ENCODE peak calls at places on chromosome 15, in eight cellular contexts. One of them, this sample, is unnamed.

GRCh38 chr15:32861741-32862140 is 143.9 kb downstream of the GREM1 start:
- DNase-seq in fibroblast of lung: peak
- DNase-seq in fibroblast of mammary gland: peak
- DNase-seq in GM12864: no peak
- DNase-seq in AG04450: no peak
- DNase-seq in LNCaP clone FGC: no peak
- DNase-seq in BJ: peak
- DNase-seq in brain microvascular endothelial cell: peak
- DNase-seq in this sample: no peak

GRCh38 chr15:44045661-44046060 is 149.4 kb downstream of the FRMD5 start:
- DNase-seq in GM12864: no peak
- DNase-seq in brain microvascular endothelial cell: no peak
- DNase-seq in BJ: no peak
- DNase-seq in fibroblast of mammary gland: no peak
- DNase-seq in AG04450: no peak
- DNase-seq in LNCaP clone FGC: no peak
- DNase-seq in fibroblast of lung: no peak
- DNase-seq in this sample: no peak

GRCh38 chr15:31461375-31461774 is 134.7 kb downstream of the KLF13 start:
- DNase-seq in AG04450: no peak
- DNase-seq in brain microvascular endothelial cell: no peak
- DNase-seq in fibroblast of mammary gland: no peak
- DNase-seq in GM12864: no peak
- DNase-seq in fibroblast of lung: no peak
- DNase-seq in BJ: no peak
- DNase-seq in LNCaP clone FGC: no peak
- DNase-seq in this sample: no peak

GRCh38 chr15:99509686-99510461 is 55.9 kb upstream of the MEF2A start:
- DNase-seq in fibroblast of lung: no peak
- DNase-seq in GM12864: no peak
- DNase-seq in fibroblast of mammary gland: no peak
- DNase-seq in LNCaP clone FGC: no peak
- DNase-seq in BJ: no peak
- DNase-seq in brain microvascular endothelial cell: no peak
- DNase-seq in AG04450: no peak
- DNase-seq in this sample: peak

GRCh38 chr15:63165166-63165859 is 8.0 kb upstream of the RPS27L start:
- DNase-seq in fibroblast of mammary gland: no peak
- DNase-seq in BJ: no peak
- DNase-seq in fibroblast of lung: no peak
- DNase-seq in GM12864: no peak
- DNase-seq in brain microvascular endothelial cell: no peak
- DNase-seq in AG04450: no peak
- DNase-seq in LNCaP clone FGC: no peak
- DNase-seq in this sample: no peak

GRCh38 chr15:94119215-94119815 is 112.0 kb upstream of the MCTP2 start:
- DNase-seq in LNCaP clone FGC: no peak
- DNase-seq in BJ: no peak
- DNase-seq in AG04450: no peak
- DNase-seq in GM12864: no peak
- DNase-seq in fibroblast of lung: no peak
- DNase-seq in brain microvascular endothelial cell: no peak
- DNase-seq in fibroblast of mammary gland: peak
- DNase-seq in this sample: no peak

GRCh38 chr15:25790003-25790660 is 73.0 kb downstream of the ATP10A start:
- DNase-seq in fibroblast of mammary gland: peak
- DNase-seq in LNCaP clone FGC: no peak
- DNase-seq in BJ: peak
- DNase-seq in GM12864: no peak
- DNase-seq in brain microvascular endothelial cell: peak
- DNase-seq in AG04450: peak
- DNase-seq in fibroblast of lung: peak
- DNase-seq in this sample: peak

GRCh38 chr15:25087137-25087536 is 132.3 kb downstream of the SNRPN start:
- DNase-seq in AG04450: no peak
- DNase-seq in brain microvascular endothelial cell: no peak
- DNase-seq in BJ: no peak
- DNase-seq in LNCaP clone FGC: no peak
- DNase-seq in fibroblast of lung: no peak
- DNase-seq in fibroblast of mammary gland: no peak
- DNase-seq in GM12864: no peak
- DNase-seq in this sample: no peak

GRCh38 chr15:83011271-83012037 is at the start of gene C15orf40:
- DNase-seq in fibroblast of lung: peak
- DNase-seq in LNCaP clone FGC: peak
- DNase-seq in AG04450: peak
- DNase-seq in BJ: no peak
- DNase-seq in brain microvascular endothelial cell: peak
- DNase-seq in fibroblast of mammary gland: peak
- DNase-seq in GM12864: peak
- DNase-seq in this sample: peak

GRCh38 chr15:76901965-76902364 is 3.2 kb downstream of the SCAPER start:
- DNase-seq in fibroblast of mammary gland: no peak
- DNase-seq in GM12864: no peak
- DNase-seq in fibroblast of lung: no peak
- DNase-seq in brain microvascular endothelial cell: no peak
- DNase-seq in LNCaP clone FGC: no peak
- DNase-seq in BJ: no peak
- DNase-seq in AG04450: no peak
- DNase-seq in this sample: no peak

GRCh38 chr15:27176785-27177406 is 205.9 kb downstream of the GABRG3 start:
- DNase-seq in AG04450: no peak
- DNase-seq in fibroblast of mammary gland: no peak
- DNase-seq in GM12864: no peak
- DNase-seq in brain microvascular endothelial cell: no peak
- DNase-seq in LNCaP clone FGC: no peak
- DNase-seq in BJ: no peak
- DNase-seq in fibroblast of lung: no peak
- DNase-seq in this sample: no peak

GRCh38 chr15:39426552-39427532 is 154.0 kb upstream of the THBS1 start:
- DNase-seq in AG04450: no peak
- DNase-seq in GM12864: peak
- DNase-seq in BJ: no peak
- DNase-seq in LNCaP clone FGC: no peak
- DNase-seq in fibroblast of mammary gland: no peak
- DNase-seq in fibroblast of lung: peak
- DNase-seq in brain microvascular endothelial cell: peak
- DNase-seq in this sample: peak

GRCh38 chr15:83930813-83931212 is 276.9 kb downstream of the ADAMTSL3 start:
- DNase-seq in AG04450: no peak
- DNase-seq in BJ: no peak
- DNase-seq in fibroblast of mammary gland: no peak
- DNase-seq in fibroblast of lung: no peak
- DNase-seq in LNCaP clone FGC: peak
- DNase-seq in brain microvascular endothelial cell: no peak
- DNase-seq in GM12864: no peak
- DNase-seq in this sample: peak

GRCh38 chr15:46088486-46089437 is 453.9 kb downstream of the SQOR start:
- DNase-seq in GM12864: no peak
- DNase-seq in fibroblast of mammary gland: no peak
- DNase-seq in LNCaP clone FGC: no peak
- DNase-seq in brain microvascular endothelial cell: no peak
- DNase-seq in BJ: no peak
- DNase-seq in fibroblast of lung: no peak
- DNase-seq in AG04450: no peak
- DNase-seq in this sample: peak

GRCh38 chr15:80970018-80970657 is 19.5 kb downstream of the MESD start:
- DNase-seq in fibroblast of mammary gland: peak
- DNase-seq in brain microvascular endothelial cell: peak
- DNase-seq in BJ: no peak
- DNase-seq in GM12864: no peak
- DNase-seq in LNCaP clone FGC: no peak
- DNase-seq in fibroblast of lung: peak
- DNase-seq in AG04450: no peak
- DNase-seq in this sample: peak

GRCh38 chr15:65939901-65940617 is 70.8 kb downstream of the RAB11A start:
- DNase-seq in BJ: peak
- DNase-seq in AG04450: no peak
- DNase-seq in LNCaP clone FGC: no peak
- DNase-seq in fibroblast of mammary gland: peak
- DNase-seq in GM12864: no peak
- DNase-seq in brain microvascular endothelial cell: peak
- DNase-seq in fibroblast of lung: peak
- DNase-seq in this sample: peak

GRCh38 chr15:23574742-23575141 is 9.3 kb downstream of the MKRN3 start:
- DNase-seq in fibroblast of lung: no peak
- DNase-seq in AG04450: no peak
- DNase-seq in BJ: no peak
- DNase-seq in fibroblast of mammary gland: no peak
- DNase-seq in brain microvascular endothelial cell: no peak
- DNase-seq in GM12864: no peak
- DNase-seq in LNCaP clone FGC: no peak
- DNase-seq in this sample: no peak

GRCh38 chr15:101472033-101472432 is 17.5 kb downstream of the PCSK6 start:
- DNase-seq in GM12864: no peak
- DNase-seq in BJ: no peak
- DNase-seq in brain microvascular endothelial cell: no peak
- DNase-seq in fibroblast of lung: no peak
- DNase-seq in AG04450: no peak
- DNase-seq in LNCaP clone FGC: no peak
- DNase-seq in fibroblast of mammary gland: no peak
- DNase-seq in this sample: no peak

GRCh38 chr15:70875001-70875782 is 17.0 kb downstream of the THAP10 start:
- DNase-seq in AG04450: no peak
- DNase-seq in fibroblast of mammary gland: peak
- DNase-seq in LNCaP clone FGC: no peak
- DNase-seq in BJ: no peak
- DNase-seq in GM12864: no peak
- DNase-seq in fibroblast of lung: peak
- DNase-seq in brain microvascular endothelial cell: no peak
- DNase-seq in this sample: peak
- TF ChIP-seq CTCF in AG04450: peak
- TF ChIP-seq CTCF in fibroblast of mammary gland: peak
- TF ChIP-seq CTCF in LNCaP clone FGC: peak
- TF ChIP-seq CTCF in BJ: peak
- TF ChIP-seq CTCF in GM12864: peak
- TF ChIP-seq CTCF in fibroblast of lung: peak
- TF ChIP-seq CTCF in brain microvascular endothelial cell: peak
- TF ChIP-seq CTCF in this sample: peak

GRCh38 chr15:89089316-89090230 is 1.3 kb downstream of the ABHD2 start:
- DNase-seq in GM12864: no peak
- DNase-seq in fibroblast of lung: no peak
- DNase-seq in LNCaP clone FGC: no peak
- DNase-seq in BJ: no peak
- DNase-seq in AG04450: no peak
- DNase-seq in fibroblast of mammary gland: no peak
- DNase-seq in brain microvascular endothelial cell: no peak
- DNase-seq in this sample: no peak

GRCh38 chr15:89088605-89089315 is 504 bp downstream of the ABHD2 start:
- DNase-seq in fibroblast of mammary gland: no peak
- DNase-seq in AG04450: no peak
- DNase-seq in BJ: no peak
- DNase-seq in brain microvascular endothelial cell: no peak
- DNase-seq in LNCaP clone FGC: no peak
- DNase-seq in GM12864: no peak
- DNase-seq in fibroblast of lung: peak
- DNase-seq in this sample: no peak

GRCh38 chr15:89093509-89093908 is 5.3 kb downstream of the ABHD2 start:
- DNase-seq in fibroblast of lung: no peak
- DNase-seq in brain microvascular endothelial cell: no peak
- DNase-seq in BJ: no peak
- DNase-seq in fibroblast of mammary gland: no peak
- DNase-seq in GM12864: no peak
- DNase-seq in LNCaP clone FGC: no peak
- DNase-seq in AG04450: no peak
- DNase-seq in this sample: no peak

GRCh38 chr15:89091667-89092220 is 3.5 kb downstream of the ABHD2 start:
- DNase-seq in BJ: no peak
- DNase-seq in fibroblast of mammary gland: no peak
- DNase-seq in GM12864: no peak
- DNase-seq in brain microvascular endothelial cell: no peak
- DNase-seq in fibroblast of lung: no peak
- DNase-seq in AG04450: no peak
- DNase-seq in LNCaP clone FGC: no peak
- DNase-seq in this sample: no peak

GRCh38 chr15:89090791-89091666 is 2.8 kb downstream of the ABHD2 start:
- DNase-seq in GM12864: no peak
- DNase-seq in BJ: peak
- DNase-seq in LNCaP clone FGC: peak
- DNase-seq in fibroblast of lung: peak
- DNase-seq in fibroblast of mammary gland: peak
- DNase-seq in brain microvascular endothelial cell: peak
- DNase-seq in AG04450: no peak
- DNase-seq in this sample: peak
- H3K4me3 ChIP-seq in GM12864: peak
- H3K4me3 ChIP-seq in BJ: no peak
- H3K4me3 ChIP-seq in LNCaP clone FGC: peak
- H3K4me3 ChIP-seq in fibroblast of lung: peak
- H3K4me3 ChIP-seq in fibroblast of mammary gland: no peak
- H3K4me3 ChIP-seq in brain microvascular endothelial cell: peak
- H3K4me3 ChIP-seq in AG04450: peak
- H3K4me3 ChIP-seq in this sample: peak

DNA sequence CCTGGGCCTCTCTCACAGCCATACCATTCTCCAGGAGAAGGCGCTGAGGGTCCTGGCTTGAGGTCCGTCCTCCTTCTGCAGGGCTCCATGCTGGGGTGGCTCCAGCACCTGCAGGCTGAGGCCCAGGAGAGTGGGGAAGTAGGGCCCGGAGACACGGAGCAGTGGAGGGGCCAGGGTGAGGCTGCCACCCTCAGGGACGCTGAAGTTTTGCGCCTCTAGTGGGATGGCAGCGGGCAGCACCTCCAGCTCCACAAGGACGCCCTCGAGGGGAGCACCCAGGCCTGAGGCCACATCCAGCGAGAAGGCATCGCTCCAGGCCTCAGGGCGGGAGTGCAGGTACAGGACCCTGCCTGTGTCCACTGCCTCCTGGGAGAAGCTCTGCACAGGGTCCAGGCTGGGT is 27.5 kb downstream of the CSPG4 start:
- DNase-seq in brain microvascular endothelial cell: no peak
- DNase-seq in fibroblast of mammary gland: no peak
- DNase-seq in GM12864: no peak
- DNase-seq in fibroblast of lung: no peak
- DNase-seq in BJ: no peak
- DNase-seq in AG04450: no peak
- DNase-seq in LNCaP clone FGC: no peak
- DNase-seq in this sample: no peak
- TF ChIP-seq CTCF in brain microvascular endothelial cell: no peak
- TF ChIP-seq CTCF in fibroblast of mammary gland: no peak
- TF ChIP-seq CTCF in GM12864: no peak
- TF ChIP-seq CTCF in fibroblast of lung: no peak
- TF ChIP-seq CTCF in BJ: no peak
- TF ChIP-seq CTCF in AG04450: no peak
- TF ChIP-seq CTCF in LNCaP clone FGC: no peak
- TF ChIP-seq CTCF in this sample: no peak

DNA sequence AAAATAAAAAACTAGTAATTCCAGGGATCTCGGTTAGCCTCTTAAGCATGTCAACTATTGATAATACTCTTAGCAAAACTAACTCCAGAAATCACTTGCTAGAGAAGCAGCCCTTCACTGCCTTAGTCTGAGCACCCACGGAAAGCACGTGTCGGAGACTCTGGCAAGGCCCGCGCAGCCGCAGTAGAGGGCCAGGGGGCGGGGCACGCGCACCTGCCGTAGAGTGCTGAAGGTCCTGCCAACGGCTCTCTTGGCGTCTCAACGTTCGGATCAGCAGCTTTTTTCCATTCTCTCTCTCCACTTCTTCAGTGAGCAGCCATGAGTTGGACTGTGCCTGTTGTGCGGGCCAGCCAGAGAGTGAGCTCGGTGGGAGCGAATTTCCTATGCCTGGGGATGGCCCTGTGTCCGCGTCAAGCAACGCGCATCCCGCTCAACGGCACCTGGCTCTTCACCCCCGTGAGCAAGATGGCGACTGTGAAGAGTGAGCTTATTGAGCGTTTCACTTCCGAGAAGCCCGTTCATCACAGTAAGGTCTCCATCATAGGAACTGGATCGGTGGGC is at the start of gene LDHAL6B:
- DNase-seq in fibroblast of mammary gland: no peak
- DNase-seq in brain microvascular endothelial cell: no peak
- DNase-seq in BJ: no peak
- DNase-seq in AG04450: no peak
- DNase-seq in LNCaP clone FGC: no peak
- DNase-seq in GM12864: no peak
- DNase-seq in fibroblast of lung: no peak
- DNase-seq in this sample: no peak
- H3K4me3 ChIP-seq in fibroblast of mammary gland: no peak
- H3K4me3 ChIP-seq in brain microvascular endothelial cell: no peak
- H3K4me3 ChIP-seq in BJ: no peak
- H3K4me3 ChIP-seq in AG04450: no peak
- H3K4me3 ChIP-seq in LNCaP clone FGC: no peak
- H3K4me3 ChIP-seq in GM12864: no peak
- H3K4me3 ChIP-seq in fibroblast of lung: no peak
- H3K4me3 ChIP-seq in this sample: no peak